ENCODE peak calls at places on chromosome 13, in ten cellular contexts. R is B cell; Z is CD8-positive, alpha-beta memory T cell; W is effector memory CD4-positive, alpha-beta T cell; X is epithelial cell of esophagus; C is stimulated activated CD8-positive, alpha-beta memory T cell treated with anti-CD3 and anti-CD28 coated beads, Interleukin-2, amount 100 ng/mL, for 1 hour; D is endothelial cell; G is C1 segment of cervical spinal cord; K is activated T-cell treated with anti-CD3 and anti-CD28 coated beads, Interleukin-2, amount 50 U/mL, for 72 hours; N is MCF 10A. T is an unnamed sample.

GRCh38 chr13:65454403-65454802 is 1775.7 kb downstream of the PCDH9 start:
- DNase-seq in C (no peak), N (no peak), X (peak), G (no peak), R (no peak), D (no peak), Z (no peak), K (no peak), W (no peak), T (no peak)

GRCh38 chr13:52848455-52849190 is at the start of gene PCDH8:
- DNase-seq in W (no peak), N (no peak), C (no peak), D (peak), Z (no peak), K (peak), X (no peak), R (no peak), G (peak), T (no peak)

GRCh38 chr13:23966221-23966690 is 69.0 kb upstream of the C1QTNF9B start:
- DNase-seq in D (no peak), K (no peak), G (no peak), X (no peak), N (no peak), R (no peak), C (no peak), Z (no peak), W (no peak), T (no peak)

GRCh38 chr13:22915442-22916082 is 265.2 kb upstream of the SGCG start:
- DNase-seq in X (peak), R (no peak), Z (no peak), N (peak), C (no peak), D (peak), G (peak), W (no peak), K (no peak), T (no peak)

GRCh38 chr13:52164989-52165388 is 5.6 kb upstream of the NEK3 start:
- DNase-seq in N (no peak), D (no peak), G (no peak), C (no peak), W (no peak), X (no peak), R (no peak), Z (no peak), K (no peak), T (no peak)

GRCh38 chr13:93956416-93956815 is 523.1 kb downstream of the DCT start:
- DNase-seq in X (no peak), K (no peak), N (no peak), D (no peak), W (no peak), Z (no peak), C (no peak), R (no peak), G (no peak), T (no peak)

GRCh38 chr13:62626771-62627170 is 1211.1 kb upstream of the PCDH20 start:
- DNase-seq in N (peak), K (no peak), D (no peak), R (no peak), C (no peak), G (no peak), W (no peak), Z (no peak), X (no peak), T (no peak)

GRCh38 chr13:95267662-95268369 is 33.4 kb downstream of the ABCC4 start:
- DNase-seq in X (peak), Z (no peak), W (no peak), N (peak), K (no peak), R (no peak), C (no peak), D (no peak), G (no peak), T (no peak)

GRCh38 chr13:114269281-114269770 is 12.1 kb upstream of the UPF3A start:
- DNase-seq in Z (no peak), N (no peak), X (no peak), C (no peak), G (no peak), D (no peak), W (no peak), K (no peak), R (no peak), T (no peak)

GRCh38 chr13:106418556-106418955 is 116.9 kb downstream of the EFNB2 start:
- DNase-seq in C (no peak), R (no peak), N (no peak), D (no peak), G (no peak), Z (no peak), K (no peak), X (peak), W (no peak), T (no peak)

GRCh38 chr13:72839831-72840426 is 58.0 kb downstream of the PIBF1 start:
- DNase-seq in G (no peak), R (peak), D (peak), Z (no peak), C (no peak), X (peak), K (peak), N (peak), W (peak), T (peak)

GRCh38 chr13:112249644-112250610 is 126.2 kb upstream of the SPACA7 start:
- DNase-seq in R (no peak), C (no peak), Z (no peak), K (no peak), N (no peak), G (no peak), X (no peak), W (no peak), D (no peak), T (no peak)

GRCh38 chr13:95714142-95714832 is 37.3 kb downstream of the DNAJC3 start:
- DNase-seq in C (no peak), R (no peak), N (peak), X (peak), K (no peak), W (no peak), G (no peak), D (no peak), Z (no peak), T (no peak)

GRCh38 chr13:110431851-110432294 is 124.8 kb downstream of the COL4A2 start:
- DNase-seq in G (no peak), K (no peak), N (no peak), X (no peak), R (no peak), W (no peak), D (no peak), C (no peak), Z (no peak), T (no peak)

GRCh38 chr13:28718186-28718537 is 608 bp downstream of the SLC46A3 start:
- DNase-seq in C (no peak), K (no peak), N (peak), D (no peak), X (peak), W (no peak), Z (no peak), R (no peak), G (no peak), T (no peak)

GRCh38 chr13:90943961-90944360 is 403.5 kb upstream of the MIR17HG start:
- DNase-seq in D (no peak), W (no peak), K (no peak), R (no peak), Z (no peak), G (no peak), X (no peak), C (no peak), N (no peak), T (no peak)

GRCh38 chr13:36712785-36713184 is 39.0 kb downstream of the SERTM1 start:
- DNase-seq in C (no peak), G (no peak), D (no peak), W (no peak), K (no peak), X (peak), R (no peak), N (no peak), Z (no peak), T (no peak)

GRCh38 chr13:100674363-100674847 is at the start of gene TMTC4:
- DNase-seq in Z (no peak), D (peak), C (peak), N (no peak), W (no peak), R (no peak), K (no peak), G (no peak), X (no peak), T (peak)

GRCh38 chr13:99056381-99057014 is 78.6 kb upstream of the DOCK9 start:
- DNase-seq in W (no peak), D (no peak), C (no peak), Z (no peak), G (no peak), X (peak), R (no peak), N (peak), K (no peak), T (no peak)

GRCh38 chr13:113413898-113414282 is 39.4 kb downstream of the ADPRHL1 start:
- DNase-seq in R (no peak), C (no peak), D (no peak), Z (no peak), K (peak), N (no peak), W (no peak), G (no peak), X (no peak), T (no peak)

GRCh38 chr13:25463496-25463895 is 91.7 kb downstream of the ATP8A2 start:
- DNase-seq in C (no peak), N (no peak), K (no peak), Z (no peak), G (no peak), X (peak), D (no peak), R (no peak), W (no peak), T (no peak)

T was measured in GM18507.